ENCODE peak calls at places on chromosomes 2 and 18, in five cellular contexts. E is T-helper 1 cell; X is MV-4-11; V is OCI-LY7; D is activated CD4-positive, alpha-beta T cell treated with anti-CD3 and anti-CD28 coated beads, Interleukin-2, amount 50 U/mL, for 24 hours. G is an unnamed sample.

GRCh38 chr2:72757177-72757775 is 68.6 kb downstream of the EXOC6B start:
- DNase-seq in E (no peak), X (no peak), V (no peak), D (no peak), G (no peak)

GRCh38 chr2:159617651-159618050 is 1.3 kb upstream of the BAZ2B start:
- DNase-seq in E (no peak), X (peak), V (no peak), D (no peak), G (peak)

GRCh38 chr18:50453014-50453680 is 78.3 kb downstream of the SKA1 start:
- DNase-seq in E (no peak), X (no peak), V (no peak), D (no peak), G (no peak)

GRCh38 chr2:26652361-26653041 is 11.3 kb upstream of the CIB4 start:
- DNase-seq in E (no peak), X (no peak), V (no peak), D (no peak), G (no peak)

GRCh38 chr2:218648473-218649100 is 10.8 kb downstream of the ZNF142 start:
- DNase-seq in E (peak), X (peak), V (peak), D (peak), G (no peak)

GRCh38 chr2:102412199-102412598 is 10.8 kb upstream of the IL18RAP start:
- DNase-seq in E (no peak), X (no peak), V (no peak), D (no peak), G (no peak)

GRCh38 chr2:223943561-223944008 is 1.6 kb downstream of the WDFY1 start:
- DNase-seq in E (no peak), X (peak), V (no peak), D (no peak), G (no peak)

GRCh38 chr2:97739893-97740245 is 26.5 kb downstream of the ZAP70 start:
- DNase-seq in E (no peak), X (no peak), V (no peak), D (no peak), G (no peak)

GRCh38 chr2:152042636-152043615 is 55.9 kb downstream of the CACNB4 start:
- DNase-seq in E (no peak), X (peak), V (no peak), D (no peak), G (no peak)

GRCh38 chr2:36635194-36635593 is 37.2 kb upstream of the FEZ2 start:
- DNase-seq in E (no peak), X (no peak), V (no peak), D (no peak), G (no peak)

GRCh38 chr18:36451454-36452251 is 154.1 kb downstream of the FHOD3 start:
- DNase-seq in E (no peak), X (no peak), V (no peak), D (no peak), G (no peak)

GRCh38 chr2:8475349-8476045 is 206.4 kb upstream of the ID2 start:
- DNase-seq in E (no peak), X (no peak), V (peak), D (peak), G (no peak)

GRCh38 chr2:58834404-58834803 is 593.3 kb upstream of the FANCL start:
- DNase-seq in E (no peak), X (peak), V (no peak), D (no peak), G (no peak)

GRCh38 chr18:48959921-48960920 is 9.5 kb upstream of the SMAD7 start:
- DNase-seq in E (no peak), X (no peak), V (no peak), D (no peak), G (no peak)

GRCh38 chr2:164737612-164738081 is 104.0 kb downstream of the COBLL1 start:
- DNase-seq in E (no peak), X (peak), V (peak), D (peak), G (peak)

GRCh38 chr2:72794572-72794971 is 31.3 kb downstream of the EXOC6B start:
- DNase-seq in E (no peak), X (no peak), V (no peak), D (no peak), G (no peak)

GRCh38 chr2:86441789-86442641 is 844 bp downstream of the KDM3A start:
- DNase-seq in E (peak), X (peak), V (peak), D (peak), G (peak)

GRCh38 chr18:22193466-22193865 is 24.1 kb downstream of the GATA6 start:
- DNase-seq in E (no peak), X (no peak), V (no peak), D (no peak), G (no peak)

GRCh38 chr18:77341527-77341926 is 91.9 kb downstream of the GALR1 start:
- DNase-seq in E (no peak), X (no peak), V (no peak), D (no peak), G (no peak)

GRCh38 chr18:79760881-79761280 is 36.9 kb upstream of the KCNG2 start:
- DNase-seq in E (no peak), X (no peak), V (no peak), D (no peak), G (no peak)

GRCh38 chr2:214232266-214232665 is 178.6 kb upstream of the VWC2L start:
- DNase-seq in E (no peak), X (no peak), V (no peak), D (no peak), G (no peak)

GRCh38 chr2:147547425-147547824 is 297.4 kb upstream of the ACVR2A start:
- DNase-seq in E (no peak), X (no peak), V (no peak), D (no peak), G (no peak)

GRCh38 chr2:196242131-196242620 is 70.8 kb upstream of the STK17B start:
- DNase-seq in E (no peak), X (peak), V (peak), D (peak), G (no peak)

GRCh38 chr18:74063023-74063422 is 84.6 kb downstream of the FBXO15 start:
- DNase-seq in E (no peak), X (peak), V (peak), D (peak), G (no peak)

GRCh38 chr2:191015229-191015628 is 1.3 kb upstream of the STAT1 start:
- DNase-seq in E (no peak), X (no peak), V (no peak), D (peak), G (no peak)

GRCh38 chr2:60796573-60797509 is 40.8 kb downstream of the PAPOLG start:
- DNase-seq in E (no peak), X (peak), V (peak), D (no peak), G (no peak)

GRCh38 chr2:150878347-150878746 is 383.3 kb downstream of the RBM43 start:
- DNase-seq in E (no peak), X (peak), V (no peak), D (no peak), G (no peak)

GRCh38 chr2:45191972-45192371 is 182.7 kb upstream of the SIX2 start:
- DNase-seq in E (no peak), X (no peak), V (no peak), D (no peak), G (no peak)

GRCh38 chr2:62461707-62462106 is 44.3 kb downstream of the TMEM17 start:
- DNase-seq in E (no peak), X (no peak), V (no peak), D (no peak), G (peak)

GRCh38 chr18:62420151-62420512 is 95.0 kb downstream of the TNFRSF11A start:
- DNase-seq in E (no peak), X (peak), V (no peak), D (peak), G (no peak)

GRCh38 chr2:3459185-3460015 is 59.9 kb downstream of the ADI1 start:
- DNase-seq in E (no peak), X (no peak), V (no peak), D (no peak), G (peak)

GRCh38 chr2:47150175-47150574 is 4.9 kb downstream of the STPG4 start:
- DNase-seq in E (no peak), X (no peak), V (no peak), D (no peak), G (no peak)

GRCh38 chr18:46416706-46417638 is 240.0 kb downstream of the LOXHD1 start:
- DNase-seq in E (no peak), X (no peak), V (peak), D (no peak), G (no peak)

GRCh38 chr2:236177967-236178909 is 10.1 kb upstream of the GBX2 start:
- DNase-seq in E (peak), X (no peak), V (no peak), D (peak), G (no peak)

GRCh38 chr2:227103583-227103982 is 60.4 kb downstream of the COL4A4 start:
- DNase-seq in E (no peak), X (no peak), V (no peak), D (no peak), G (no peak)

GRCh38 chr2:221943078-221943810 is 355.6 kb downstream of the PAX3 start:
- DNase-seq in E (no peak), X (no peak), V (no peak), D (no peak), G (peak)